ENCODE peak calls at places on chromosomes 13 and 19, in eight cellular contexts. L, P, J, W, X, I, R and F are unnamed samples.

GRCh38 chr13:26019881-26020535 is 31.8 kb downstream of the SHISA2 start:
- DNase-seq in L (no peak), P (peak), J (no peak), W (peak), X (no peak), I (no peak), R (no peak), F (no peak)

GRCh38 chr19:58572818-58573657 is at the start of gene MZF1:
- DNase-seq in L (peak), P (peak), J (peak), W (peak), X (peak), I (peak), R (peak), F (peak)

GRCh38 chr13:103164239-103164638 is 98.0 kb upstream of the SLC10A2 start:
- DNase-seq in L (no peak), P (no peak), J (no peak), W (no peak), X (no peak), I (no peak), R (no peak), F (no peak)

GRCh38 chr19:38975214-38975860 is at the start of gene FBXO17:
- DNase-seq in L (no peak), P (peak), J (peak), W (peak), X (no peak), I (peak), R (peak), F (peak)

GRCh38 chr13:26973281-26973680 is 198.3 kb downstream of the USP12 start:
- DNase-seq in L (no peak), P (no peak), J (no peak), W (no peak), X (no peak), I (no peak), R (no peak), F (no peak)

GRCh38 chr13:35347679-35348205 is 128.7 kb downstream of the MAB21L1 start:
- DNase-seq in L (no peak), P (no peak), J (no peak), W (no peak), X (no peak), I (no peak), R (no peak), F (no peak)

GRCh38 chr19:11435833-11436313 is 438 bp downstream of the PRKCSH start:
- DNase-seq in L (no peak), P (no peak), J (peak), W (no peak), X (no peak), I (peak), R (peak), F (peak)

GRCh38 chr19:13986348-13986904 is 19.7 kb downstream of the RFX1 start:
- DNase-seq in L (peak), P (peak), J (peak), W (peak), X (no peak), I (no peak), R (no peak), F (peak)

GRCh38 chr13:36919206-36919832 is 719 bp downstream of the SMAD9 start:
- DNase-seq in L (no peak), P (no peak), J (peak), W (no peak), X (peak), I (peak), R (peak), F (peak)

GRCh38 chr13:85148009-85148408 is 651.2 kb downstream of the SLITRK6 start:
- DNase-seq in L (no peak), P (peak), J (no peak), W (peak), X (peak), I (no peak), R (peak), F (no peak)

GRCh38 chr13:74061939-74062595 is 72.1 kb downstream of the KLF12 start:
- DNase-seq in L (no peak), P (peak), J (no peak), W (peak), X (no peak), I (no peak), R (peak), F (peak)

GRCh38 chr19:3494051-3494450 is 6.4 kb downstream of the DOHH start:
- DNase-seq in L (peak), P (no peak), J (peak), W (no peak), X (peak), I (peak), R (peak), F (peak)

GRCh38 chr19:16208064-16208759 is 10.5 kb downstream of the AP1M1 start:
- DNase-seq in L (no peak), P (no peak), J (no peak), W (no peak), X (no peak), I (no peak), R (no peak), F (no peak)

GRCh38 chr13:27012482-27013197 is 159.0 kb downstream of the USP12 start:
- DNase-seq in L (no peak), P (peak), J (no peak), W (no peak), X (peak), I (no peak), R (no peak), F (no peak)

GRCh38 chr19:15672580-15673175 is at the start of gene CYP4F12:
- DNase-seq in L (peak), P (no peak), J (no peak), W (no peak), X (no peak), I (no peak), R (no peak), F (no peak)

GRCh38 chr13:32041429-32041828 is 9.9 kb downstream of the FRY start:
- DNase-seq in L (no peak), P (no peak), J (no peak), W (no peak), X (no peak), I (no peak), R (no peak), F (peak)

GRCh38 chr13:110869805-110870706 is 44.8 kb downstream of the ANKRD10 start:
- DNase-seq in L (no peak), P (peak), J (peak), W (peak), X (peak), I (peak), R (peak), F (no peak)

GRCh38 chr13:96684472-96684871 is 309.8 kb downstream of the OXGR1 start:
- DNase-seq in L (no peak), P (no peak), J (no peak), W (no peak), X (no peak), I (no peak), R (peak), F (no peak)

GRCh38 chr13:39766464-39767167 is 111.2 kb downstream of the COG6 start:
- DNase-seq in L (no peak), P (no peak), J (no peak), W (no peak), X (no peak), I (no peak), R (no peak), F (no peak)

GRCh38 chr13:27375686-27376326 is 48.6 kb upstream of the GTF3A start:
- DNase-seq in L (peak), P (peak), J (peak), W (peak), X (no peak), I (peak), R (peak), F (peak)

GRCh38 chr19:18975011-18975410 is 34.0 kb upstream of the HOMER3 start:
- DNase-seq in L (no peak), P (no peak), J (no peak), W (no peak), X (no peak), I (no peak), R (no peak), F (no peak)

GRCh38 chr19:18433039-18433691 is 4.8 kb downstream of the ISYNA1 start:
- DNase-seq in L (no peak), P (no peak), J (no peak), W (no peak), X (no peak), I (no peak), R (no peak), F (peak)

GRCh38 chr19:50702870-50703829 is 16.5 kb downstream of the SHANK1 start:
- DNase-seq in L (no peak), P (no peak), J (no peak), W (peak), X (no peak), I (no peak), R (no peak), F (peak)

GRCh38 chr19:45826934-45827333 is 11.8 kb upstream of the RSPH6A start:
- DNase-seq in L (no peak), P (no peak), J (no peak), W (no peak), X (no peak), I (no peak), R (no peak), F (no peak)

GRCh38 chr19:16073481-16073880 is 2.8 kb upstream of the TPM4 start:
- DNase-seq in L (no peak), P (no peak), J (no peak), W (no peak), X (no peak), I (no peak), R (no peak), F (no peak)

GRCh38 chr19:1354496-1355257 is 29.0 kb upstream of the NDUFS7 start:
- DNase-seq in L (peak), P (peak), J (peak), W (peak), X (no peak), I (peak), R (peak), F (peak)

GRCh38 chr19:55383789-55384575 is at the start of gene TMEM238:
- DNase-seq in L (peak), P (peak), J (peak), W (peak), X (peak), I (peak), R (peak), F (peak)

GRCh38 chr19:2602391-2603181 is 99.9 kb downstream of the GNG7 start:
- DNase-seq in L (no peak), P (peak), J (no peak), W (peak), X (no peak), I (no peak), R (peak), F (no peak)

GRCh38 chr19:33208371-33208770 is 14.2 kb downstream of the LRP3 start:
- DNase-seq in L (no peak), P (no peak), J (no peak), W (no peak), X (no peak), I (no peak), R (no peak), F (no peak)

GRCh38 chr19:16320987-16321386 is 3.6 kb upstream of the KLF2 start:
- DNase-seq in L (no peak), P (no peak), J (no peak), W (no peak), X (no peak), I (no peak), R (no peak), F (no peak)

GRCh38 chr13:42049454-42049780 is 969 bp downstream of the DGKH start:
- DNase-seq in L (no peak), P (no peak), J (no peak), W (no peak), X (no peak), I (no peak), R (no peak), F (no peak)

GRCh38 chr13:42047561-42048322 is 706 bp upstream of the DGKH start:
- DNase-seq in L (no peak), P (peak), J (peak), W (peak), X (no peak), I (peak), R (peak), F (peak)

GRCh38 chr13:42048323-42048624 is 174 bp upstream of the DGKH start:
- DNase-seq in L (no peak), P (no peak), J (no peak), W (no peak), X (no peak), I (no peak), R (no peak), F (no peak)

GRCh38 chr13:42046448-42046847 is 2.0 kb upstream of the DGKH start:
- DNase-seq in L (no peak), P (no peak), J (no peak), W (no peak), X (no peak), I (no peak), R (no peak), F (no peak)

DNA sequence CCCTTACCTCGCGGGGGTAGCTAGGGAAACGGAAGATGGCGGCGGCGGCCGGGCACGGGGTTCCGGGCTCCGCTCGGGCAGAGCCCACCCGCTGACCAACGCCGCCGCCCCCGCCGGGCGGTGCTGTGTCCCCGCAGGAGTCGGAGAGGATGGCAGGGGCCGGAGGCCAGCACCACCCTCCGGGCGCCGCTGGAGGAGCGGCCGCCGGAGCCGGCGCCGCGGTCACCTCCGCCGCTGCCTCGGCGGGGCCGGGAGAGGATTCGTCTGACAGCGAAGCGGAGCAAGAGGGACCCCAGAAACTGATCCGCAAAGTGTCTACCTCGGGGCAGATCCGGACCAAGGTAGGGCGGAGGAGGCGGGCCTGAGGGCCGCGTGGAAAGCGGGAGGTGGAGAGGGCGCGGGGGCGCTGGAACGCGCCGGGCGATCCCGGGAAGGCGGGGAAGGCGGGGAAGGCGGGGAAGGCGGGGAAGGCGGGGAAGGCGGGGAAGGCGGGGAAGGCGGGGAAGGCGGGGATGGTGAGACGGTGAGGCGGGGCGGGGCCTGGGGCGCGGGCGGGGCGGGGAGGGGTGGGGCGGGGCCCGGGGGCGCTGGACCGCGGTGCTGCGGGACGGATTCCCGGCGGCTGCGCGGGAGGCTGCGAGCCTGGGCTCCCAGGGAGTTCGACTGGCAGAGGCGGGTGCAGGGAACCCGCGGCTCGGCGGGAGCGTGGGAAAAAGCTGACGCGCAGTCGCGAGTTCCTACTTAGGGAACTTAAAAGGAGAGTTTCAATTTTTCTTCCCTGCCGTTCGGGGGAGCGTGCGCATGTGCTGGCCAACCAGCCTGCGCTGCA is at the start of gene DGKH:
- DNase-seq in L (peak), P (peak), J (peak), W (peak), X (no peak), I (peak), R (peak), F (peak)
- TF ChIP-seq CTCF in L (no peak), P (no peak), J (peak), W (no peak), X (no peak), I (no peak), R (peak), F (peak)

GRCh38 chr13:60654405-60654804 is 257.4 kb downstream of the TDRD3 start:
- DNase-seq in L (no peak), P (peak), J (peak), W (peak), X (no peak), I (peak), R (peak), F (no peak)
- TF ChIP-seq CTCF in L (no peak), P (peak), J (no peak), W (peak), X (peak), I (peak), R (peak), F (peak)

GRCh38 chr19:12736854-12737665 is at the start of gene GET3:
- DNase-seq in L (peak), P (peak), J (peak), W (peak), X (peak), I (peak), R (peak), F (peak)

GRCh38 chr19:12730054-12730453 is 4.4 kb downstream of the TRIR start:
- DNase-seq in L (no peak), P (no peak), J (no peak), W (no peak), X (no peak), I (no peak), R (no peak), F (no peak)

GRCh38 chr19:12733907-12734214 is 623 bp downstream of the TRIR start:
- DNase-seq in L (no peak), P (no peak), J (no peak), W (no peak), X (no peak), I (no peak), R (no peak), F (no peak)

GRCh38 chr19:12731337-12731736 is 3.1 kb downstream of the TRIR start:
- DNase-seq in L (no peak), P (no peak), J (no peak), W (no peak), X (no peak), I (no peak), R (no peak), F (no peak)

GRCh38 chr19:12733369-12733896 is 1.1 kb downstream of the TRIR start:
- DNase-seq in L (no peak), P (no peak), J (no peak), W (peak), X (no peak), I (peak), R (no peak), F (peak)
- TF ChIP-seq CTCF in L (no peak), P (peak), J (peak), W (peak), X (peak), I (peak), R (peak), F (peak)

DNA sequence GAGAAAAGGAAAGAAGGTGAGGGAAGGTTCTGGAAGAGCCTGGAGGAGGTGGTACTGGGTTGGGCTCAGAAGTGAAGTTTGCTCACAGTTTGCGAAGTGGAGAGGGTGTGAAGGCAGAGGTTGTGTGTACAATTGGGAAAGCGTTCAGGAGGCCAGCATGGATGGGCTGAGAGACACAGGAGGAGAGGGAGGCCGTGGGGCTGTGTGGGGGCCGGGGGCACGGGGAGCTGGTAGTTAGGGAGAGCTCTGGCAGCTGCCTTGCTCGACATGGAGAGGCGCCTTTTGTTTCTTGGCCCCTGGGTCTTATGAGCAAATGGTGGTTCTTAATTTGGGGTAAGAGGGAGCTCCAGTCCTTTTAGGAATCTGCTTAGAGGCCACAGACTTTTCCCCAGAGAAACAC is 16.7 kb downstream of the BICRA start:
- DNase-seq in L (no peak), P (no peak), J (no peak), W (no peak), X (no peak), I (no peak), R (no peak), F (no peak)
- TF ChIP-seq CTCF in L (no peak), P (no peak), J (no peak), W (no peak), X (no peak), I (no peak), R (no peak), F (no peak)

GRCh38 chr19:35714601-35715354 is 3.0 kb upstream of the KMT2B start:
- DNase-seq in L (no peak), P (no peak), J (no peak), W (no peak), X (no peak), I (no peak), R (no peak), F (no peak)

GRCh38 chr19:35712910-35713845 is 4.6 kb upstream of the KMT2B start:
- DNase-seq in L (no peak), P (no peak), J (no peak), W (no peak), X (no peak), I (no peak), R (no peak), F (peak)

GRCh38 chr19:35712529-35712909 is 5.3 kb upstream of the KMT2B start:
- DNase-seq in L (no peak), P (no peak), J (no peak), W (no peak), X (no peak), I (no peak), R (no peak), F (no peak)

GRCh38 chr19:35715355-35715809 is 2.4 kb upstream of the KMT2B start:
- DNase-seq in L (no peak), P (no peak), J (no peak), W (no peak), X (no peak), I (no peak), R (no peak), F (no peak)

DNA sequence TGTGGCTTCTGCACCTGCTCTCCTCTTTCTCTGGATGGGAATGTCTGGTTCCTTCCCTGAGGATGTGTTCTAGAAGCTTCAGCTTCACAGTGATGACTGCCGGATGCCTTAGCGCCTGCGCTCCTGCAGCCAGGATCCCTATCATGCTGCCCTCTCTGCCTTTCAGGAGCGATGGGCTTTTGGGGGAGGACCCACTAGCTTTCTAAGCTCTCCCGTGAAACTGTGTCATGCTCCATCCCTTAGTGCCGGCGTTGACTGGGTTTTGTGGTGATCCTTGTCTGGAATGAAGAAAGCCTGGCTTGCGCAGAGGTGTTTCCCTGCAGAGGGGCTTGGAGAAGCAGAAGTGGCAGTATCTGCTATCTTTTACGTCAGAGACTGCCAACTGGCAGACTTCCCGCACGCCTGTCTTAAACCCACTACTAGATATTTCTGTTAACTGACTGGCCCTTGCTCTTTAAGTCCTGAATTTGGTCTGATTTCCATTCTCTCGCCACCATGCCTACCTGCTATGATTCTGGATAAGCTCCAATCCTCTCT is 3.8 kb upstream of the KMT2B start:
- DNase-seq in L (no peak), P (no peak), J (no peak), W (no peak), X (no peak), I (no peak), R (no peak), F (no peak)
- TF ChIP-seq CTCF in L (no peak), P (no peak), J (no peak), W (no peak), X (no peak), I (no peak), R (no peak), F (no peak)